ENCODE peak calls at places on chromosomes 12 and 14, in ten cellular contexts. V is fibroblast of the conjunctiva; X is activated B cell treated with CpG ODN at 0.5 μM for 24 hours; B is GF-D8; F is kidney tubule cell; C is nephron progenitor cell; D is activated CD4-positive, alpha-beta T cell treated with anti-CD3 and anti-CD28 coated beads for 1 hour; T is WTC11; E is CD4-positive, alpha-beta T cell; L is NCI-H460. H is an unnamed sample.

GRCh38 chr12:1691123-1692007 is 495 bp downstream of the ADIPOR2 start:
- DNase-seq in V (no peak), X (no peak), B (no peak), F (peak; percentile 40), C (peak; percentile 80), D (peak; percentile 12), T (peak; percentile 78), E (no peak), L (peak; percentile 11), H (no peak)

GRCh38 chr14:102948698-102949061 is 26.2 kb downstream of the AMN start:
- DNase-seq in V (no peak), X (no peak), B (no peak), F (no peak), C (no peak), D (no peak), T (no peak), E (no peak), L (no peak), H (no peak)

GRCh38 chr12:62799126-62799736 is 135.7 kb downstream of the PPM1H start:
- DNase-seq in V (peak; percentile 55), X (no peak), B (no peak), F (peak; percentile 66), C (peak; percentile 75), D (no peak), T (peak; percentile 81), E (peak; percentile 27), L (peak; percentile 78), H (peak; percentile 80)

GRCh38 chr14:75018684-75019083 is 16.0 kb downstream of the EIF2B2 start:
- DNase-seq in V (no peak), X (no peak), B (no peak), F (peak; percentile 38), C (no peak), D (no peak), T (no peak), E (no peak), L (no peak), H (no peak)

GRCh38 chr12:100359822-100360221 is 2.9 kb downstream of the SLC17A8 start:
- DNase-seq in V (no peak), X (no peak), B (no peak), F (peak; percentile 71), C (no peak), D (no peak), T (no peak), E (no peak), L (no peak), H (no peak)

GRCh38 chr12:121536929-121537813 is 43.7 kb downstream of the KDM2B start:
- DNase-seq in V (no peak), X (peak; percentile 79), B (peak; percentile 84), F (peak; percentile 85), C (peak; percentile 85), D (peak; percentile 15), T (peak; percentile 57), E (no peak), L (peak; percentile 30), H (peak; percentile 16)

GRCh38 chr14:23183076-23183475 is 384 bp downstream of the SLC7A8 start:
- DNase-seq in V (no peak), X (no peak), B (no peak), F (no peak), C (no peak), D (no peak), T (no peak), E (no peak), L (no peak), H (no peak)

GRCh38 chr12:29110506-29111442 is 38.3 kb upstream of the FAR2 start:
- DNase-seq in V (no peak), X (no peak), B (no peak), F (no peak), C (no peak), D (no peak), T (no peak), E (no peak), L (no peak), H (no peak)

GRCh38 chr12:12357697-12358476 is 1.0 kb downstream of the BORCS5 start:
- DNase-seq in V (no peak), X (no peak), B (no peak), F (no peak), C (no peak), D (no peak), T (no peak), E (no peak), L (no peak), H (no peak)

GRCh38 chr12:60070541-60070940 is 474.7 kb downstream of the SLC16A7 start:
- DNase-seq in V (no peak), X (no peak), B (no peak), F (peak; percentile 31), C (no peak), D (no peak), T (no peak), E (no peak), L (no peak), H (no peak)

GRCh38 chr12:26803552-26803951 is 29.4 kb downstream of the ITPR2 start:
- DNase-seq in V (no peak), X (no peak), B (no peak), F (peak; percentile 73), C (no peak), D (no peak), T (no peak), E (no peak), L (no peak), H (peak; percentile 66)

GRCh38 chr12:41944241-41944640 is 200.4 kb downstream of the GXYLT1 start:
- DNase-seq in V (no peak), X (no peak), B (no peak), F (peak; percentile 16), C (no peak), D (no peak), T (no peak), E (no peak), L (no peak), H (no peak)

GRCh38 chr12:113479578-113480335 is 8.1 kb upstream of the LHX5 start:
- DNase-seq in V (no peak), X (no peak), B (no peak), F (peak; percentile 29), C (peak; percentile 98), D (peak; percentile 13), T (peak; percentile 91), E (peak; percentile 11), L (peak; percentile 19), H (peak; percentile 6)

GRCh38 chr14:74505831-74506230 is 12.3 kb downstream of the ISCA2 start:
- DNase-seq in V (no peak), X (no peak), B (no peak), F (no peak), C (no peak), D (no peak), T (no peak), E (no peak), L (no peak), H (no peak)